ENCODE peak calls at places on chromosomes 13 and 19, in six cellular contexts. W is breast epithelium, X is ovary, J is HTR-8/SVneo, D is GM04504, P is epithelial cell of esophagus. E is an unnamed sample.

GRCh38 chr13:76016799-76017198 is 380.7 kb downstream of the LMO7 start:
- DNase-seq in W (no peak), X (no peak), J (no peak), D (no peak), P (peak), E (no peak)

GRCh38 chr19:51799998-51800848 is 5.3 kb downstream of the FPR3 start:
- DNase-seq in W (no peak), X (peak), J (no peak), D (no peak), P (no peak), E (no peak)

GRCh38 chr19:5455367-5456129 is at the start of gene ZNRF4:
- DNase-seq in W (no peak), X (no peak), J (no peak), D (no peak), P (no peak), E (no peak)

GRCh38 chr13:95485045-95485517 is 67.4 kb upstream of the CLDN10 start:
- DNase-seq in W (no peak), X (no peak), J (no peak), D (no peak), P (peak), E (no peak)

GRCh38 chr19:39474139-39474620 is 6.5 kb upstream of the TIMM50 start:
- DNase-seq in W (no peak), X (peak), J (peak), D (no peak), P (peak), E (peak)

GRCh38 chr19:49343127-49343526 is 7.9 kb downstream of the CD37 start:
- DNase-seq in W (no peak), X (peak), J (no peak), D (no peak), P (no peak), E (no peak)

GRCh38 chr13:49464621-49465325 is 20.7 kb downstream of the SETDB2 start:
- DNase-seq in W (no peak), X (no peak), J (no peak), D (no peak), P (no peak), E (no peak)

GRCh38 chr13:52359534-52359933 is 46.4 kb downstream of the THSD1 start:
- DNase-seq in W (no peak), X (no peak), J (no peak), D (peak), P (no peak), E (no peak)

GRCh38 chr13:102286326-102286725 is 115.5 kb downstream of the FGF14 start:
- DNase-seq in W (no peak), X (no peak), J (peak), D (peak), P (peak), E (no peak)

GRCh38 chr19:52464798-52465470 is 11.6 kb downstream of the ZNF578 start:
- DNase-seq in W (no peak), X (no peak), J (no peak), D (no peak), P (no peak), E (no peak)

GRCh38 chr13:27455331-27455855 is 5.0 kb upstream of the MTIF3 start:
- DNase-seq in W (no peak), X (no peak), J (no peak), D (no peak), P (no peak), E (no peak)

GRCh38 chr19:53103903-53104203 is 631 bp upstream of the ZNF160 start:
- DNase-seq in W (no peak), X (no peak), J (no peak), D (no peak), P (no peak), E (no peak)

GRCh38 chr13:88235441-88235840 is 564.3 kb downstream of the SLITRK5 start:
- DNase-seq in W (no peak), X (no peak), J (no peak), D (no peak), P (no peak), E (no peak)

GRCh38 chr19:45507864-45508680 is 793 bp downstream of the VASP start:
- DNase-seq in W (no peak), X (peak), J (no peak), D (no peak), P (peak), E (no peak)

GRCh38 chr13:76610819-76611415 is 275.3 kb downstream of the KCTD12 start:
- DNase-seq in W (no peak), X (no peak), J (no peak), D (no peak), P (no peak), E (no peak)

GRCh38 chr19:11848594-11849263 is at the start of gene ZNF439:
- DNase-seq in W (peak), X (peak), J (peak), D (peak), P (peak), E (peak)

GRCh38 chr13:34779171-34779570 is 162.9 kb upstream of the NBEA start:
- DNase-seq in W (no peak), X (no peak), J (no peak), D (no peak), P (no peak), E (no peak)

GRCh38 chr19:33226550-33227241 is 1.0 kb upstream of the SLC7A10 start:
- DNase-seq in W (no peak), X (no peak), J (no peak), D (no peak), P (no peak), E (no peak)

GRCh38 chr13:74768521-74769090 is 634.4 kb upstream of the KLF12 start:
- DNase-seq in W (no peak), X (no peak), J (no peak), D (peak), P (no peak), E (no peak)

E was measured in head of caudate nucleus.